ENCODE peak calls at places on chromosomes 4 and X, in eight cellular contexts. N is GM13976; T is activated naive CD4-positive, alpha-beta T cell treated with anti-CD3 and anti-CD28 coated beads for 36 hours; F is COR-L47; E is stimulated activated CD4-positive, alpha-beta T cell treated with anti-CD3 and anti-CD28 coated beads, Interleukin-15, amount 100 ng/mL, for 1 hour; A is psoas muscle; B is GM04504; M is NCI-H460. Z is an unnamed sample.

GRCh38 chrX:153806999-153807575 is 12.6 kb downstream of the SSR4 start:
- DNase-seq in E (no peak), T (no peak), N (no peak), M (no peak), B (no peak), A (no peak), F (no peak), Z (no peak)

GRCh38 chrX:119669424-119670037 is 23.4 kb downstream of the SEPTIN6 start:
- DNase-seq in M (no peak), B (no peak), T (no peak), F (no peak), E (no peak), A (peak), N (no peak), Z (no peak)

GRCh38 chrX:2690856-2691542 is at the start of gene CD99:
- DNase-seq in A (peak), F (no peak), N (peak), M (peak), E (peak), T (peak), B (peak), Z (no peak)

GRCh38 chrX:39443240-39443639 is 642.0 kb downstream of the MID1IP1 start:
- DNase-seq in B (no peak), T (peak), F (no peak), M (no peak), N (no peak), A (no peak), E (no peak), Z (no peak)

GRCh38 chr4:6273661-6273990 is 4.0 kb downstream of the WFS1 start:
- DNase-seq in M (no peak), B (no peak), F (no peak), T (no peak), E (no peak), N (no peak), A (no peak), Z (no peak)

GRCh38 chr4:73617256-73617655 is 3.0 kb downstream of the RASSF6 start:
- DNase-seq in F (no peak), N (no peak), B (no peak), A (no peak), E (no peak), T (no peak), M (no peak), Z (no peak)

GRCh38 chr4:147056951-147057630 is 111.4 kb upstream of the TTC29 start:
- DNase-seq in F (no peak), M (no peak), E (no peak), T (no peak), N (no peak), A (no peak), B (no peak), Z (no peak)

GRCh38 chrX:94051926-94052325 is 377.9 kb downstream of the FAM133A start:
- DNase-seq in N (no peak), T (no peak), M (no peak), F (no peak), A (no peak), B (no peak), E (no peak), Z (no peak)

GRCh38 chrX:30620980-30621716 is 32.1 kb upstream of the GK start:
- DNase-seq in A (no peak), T (no peak), N (no peak), F (no peak), B (peak), E (no peak), M (no peak), Z (no peak)

GRCh38 chr4:145734576-145735329 is 54.8 kb downstream of the C4orf51 start:
- DNase-seq in N (peak), F (no peak), B (peak), T (no peak), A (peak), E (no peak), M (no peak), Z (no peak)

GRCh38 chr4:73945140-73945539 is 36.7 kb downstream of the PF4 start:
- DNase-seq in A (no peak), T (no peak), M (no peak), N (no peak), E (no peak), B (no peak), F (no peak), Z (no peak)

GRCh38 chr4:128623508-128624215 is 185.8 kb upstream of the JADE1 start:
- DNase-seq in N (no peak), F (no peak), E (no peak), B (no peak), M (no peak), A (no peak), T (no peak), Z (no peak)

GRCh38 chr4:157804986-157805385 is 367.8 kb downstream of the GASK1B start:
- DNase-seq in M (no peak), F (peak), A (no peak), N (no peak), T (no peak), E (no peak), B (no peak), Z (no peak)